ENCODE peak calls at places on chromosome 11, in four cellular contexts. A is HepG2, L is GM12878, F is A549. H is an unnamed sample.

GRCh38 chr11:83449338-83449913 is 163.3 kb upstream of the CCDC90B start:
- DNase-seq in A (no peak), L (no peak), F (no peak), H (no peak)

GRCh38 chr11:117992136-117992535 is 5.9 kb downstream of the IL10RA start:
- DNase-seq in A (no peak), L (no peak), F (no peak), H (no peak)

GRCh38 chr11:107908211-107908610 is 20.0 kb upstream of the RAB39A start:
- DNase-seq in A (no peak), L (no peak), F (no peak), H (no peak)

GRCh38 chr11:8826145-8826786 is 84.7 kb upstream of the AKIP1 start:
- DNase-seq in A (peak), L (no peak), F (no peak), H (peak)

GRCh38 chr11:47188262-47188661 is 2.0 kb upstream of the PACSIN3 start:
- DNase-seq in A (no peak), L (no peak), F (no peak), H (no peak)

GRCh38 chr11:134519788-134520187 is 107.7 kb upstream of the B3GAT1 start:
- DNase-seq in A (no peak), L (no peak), F (no peak), H (no peak)

GRCh38 chr11:64219354-64219684 is 6.7 kb downstream of the TRPT1 start:
- DNase-seq in A (no peak), L (no peak), F (no peak), H (no peak)

GRCh38 chr11:88169881-88170280 is 5.4 kb downstream of the RAB38 start:
- DNase-seq in A (no peak), L (no peak), F (no peak), H (no peak)

GRCh38 chr11:2509481-2510001 is 64.7 kb downstream of the KCNQ1 start:
- DNase-seq in A (no peak), L (no peak), F (no peak), H (peak)

GRCh38 chr11:44911031-44911814 is 39.5 kb downstream of the TP53I11 start:
- DNase-seq in A (peak), L (no peak), F (peak), H (peak)

GRCh38 chr11:72119188-72119587 is 6.7 kb upstream of the ANAPC15 start:
- DNase-seq in A (no peak), L (no peak), F (no peak), H (no peak)

GRCh38 chr11:26227311-26227710 is 104.6 kb upstream of the ANO3 start:
- DNase-seq in A (peak), L (peak), F (peak), H (no peak)

GRCh38 chr11:73285721-73286120 is 13.6 kb downstream of the P2RY6 start:
- DNase-seq in A (no peak), L (no peak), F (no peak), H (no peak)

GRCh38 chr11:34679681-34680080 is 58.8 kb downstream of the EHF start:
- DNase-seq in A (no peak), L (no peak), F (no peak), H (no peak)

GRCh38 chr11:2439820-2440219 is 4.5 kb downstream of the TRPM5 start:
- DNase-seq in A (no peak), L (no peak), F (no peak), H (no peak)

GRCh38 chr11:34411786-34412185 is 26.9 kb upstream of the CAT start:
- DNase-seq in A (no peak), L (no peak), F (no peak), H (no peak)

GRCh38 chr11:3745161-3745560 is 52.2 kb downstream of the NUP98 start:
- DNase-seq in A (no peak), L (no peak), F (no peak), H (no peak)

GRCh38 chr11:122897606-122898210 is 15.1 kb downstream of the JHY start:
- DNase-seq in A (no peak), L (no peak), F (no peak), H (no peak)

GRCh38 chr11:101049123-101049522 is 80.5 kb downstream of the PGR start:
- DNase-seq in A (no peak), L (no peak), F (no peak), H (no peak)

GRCh38 chr11:95832763-95833162 is 42.5 kb downstream of the CEP57 start:
- DNase-seq in A (no peak), L (no peak), F (no peak), H (no peak)

GRCh38 chr11:95833378-95833777 is 43.1 kb downstream of the CEP57 start:
- DNase-seq in A (no peak), L (no peak), F (no peak), H (no peak)

GRCh38 chr11:95831198-95831883 is 41.0 kb downstream of the CEP57 start:
- DNase-seq in A (no peak), L (no peak), F (no peak), H (no peak)

GRCh38 chr11:95829580-95830259 is 39.4 kb downstream of the CEP57 start:
- DNase-seq in A (no peak), L (no peak), F (no peak), H (peak)

GRCh38 chr11:95827661-95828060 is 37.4 kb downstream of the CEP57 start:
- DNase-seq in A (no peak), L (no peak), F (no peak), H (no peak)
- TF ChIP-seq POLR2AphosphoS2 in A (no peak), L (no peak), F (no peak), H (no peak)

DNA sequence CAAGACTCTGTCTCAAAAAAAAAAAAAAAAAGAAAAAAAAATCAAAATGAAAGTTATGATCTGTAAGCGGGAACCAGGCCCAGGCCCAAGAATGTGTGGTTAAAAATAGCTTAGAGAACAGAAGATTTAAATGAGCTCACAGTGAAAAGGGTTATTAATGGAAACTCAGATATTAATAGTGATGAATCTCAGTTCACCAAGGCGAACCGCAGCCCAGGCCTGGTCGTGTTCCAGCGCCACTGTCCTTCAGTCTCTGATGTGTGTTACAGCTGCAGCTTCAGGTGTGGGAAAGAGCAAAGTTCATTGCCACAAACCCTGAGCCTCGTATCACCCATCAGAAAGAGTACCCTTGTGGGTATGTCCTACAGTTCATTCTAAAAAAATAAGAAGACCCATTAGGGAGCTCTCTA is 107.1 kb downstream of the GAB2 start:
- DNase-seq in A (peak), L (peak), F (no peak), H (no peak)
- TF ChIP-seq POLR2AphosphoS2 in A (no peak), L (no peak), F (no peak), H (no peak)

GRCh38 chr11:126059238-126059761 is 3.4 kb downstream of the CDON start:
- DNase-seq in A (no peak), L (no peak), F (no peak), H (no peak)

GRCh38 chr11:126062679-126063509 is at the start of gene CDON:
- DNase-seq in A (peak), L (peak), F (peak), H (peak)

GRCh38 chr11:126060651-126061220 is 1.9 kb downstream of the CDON start:
- DNase-seq in A (peak), L (no peak), F (no peak), H (no peak)

GRCh38 chr11:126063510-126063858 is 818 bp upstream of the CDON start:
- DNase-seq in A (no peak), L (no peak), F (no peak), H (no peak)

DNA sequence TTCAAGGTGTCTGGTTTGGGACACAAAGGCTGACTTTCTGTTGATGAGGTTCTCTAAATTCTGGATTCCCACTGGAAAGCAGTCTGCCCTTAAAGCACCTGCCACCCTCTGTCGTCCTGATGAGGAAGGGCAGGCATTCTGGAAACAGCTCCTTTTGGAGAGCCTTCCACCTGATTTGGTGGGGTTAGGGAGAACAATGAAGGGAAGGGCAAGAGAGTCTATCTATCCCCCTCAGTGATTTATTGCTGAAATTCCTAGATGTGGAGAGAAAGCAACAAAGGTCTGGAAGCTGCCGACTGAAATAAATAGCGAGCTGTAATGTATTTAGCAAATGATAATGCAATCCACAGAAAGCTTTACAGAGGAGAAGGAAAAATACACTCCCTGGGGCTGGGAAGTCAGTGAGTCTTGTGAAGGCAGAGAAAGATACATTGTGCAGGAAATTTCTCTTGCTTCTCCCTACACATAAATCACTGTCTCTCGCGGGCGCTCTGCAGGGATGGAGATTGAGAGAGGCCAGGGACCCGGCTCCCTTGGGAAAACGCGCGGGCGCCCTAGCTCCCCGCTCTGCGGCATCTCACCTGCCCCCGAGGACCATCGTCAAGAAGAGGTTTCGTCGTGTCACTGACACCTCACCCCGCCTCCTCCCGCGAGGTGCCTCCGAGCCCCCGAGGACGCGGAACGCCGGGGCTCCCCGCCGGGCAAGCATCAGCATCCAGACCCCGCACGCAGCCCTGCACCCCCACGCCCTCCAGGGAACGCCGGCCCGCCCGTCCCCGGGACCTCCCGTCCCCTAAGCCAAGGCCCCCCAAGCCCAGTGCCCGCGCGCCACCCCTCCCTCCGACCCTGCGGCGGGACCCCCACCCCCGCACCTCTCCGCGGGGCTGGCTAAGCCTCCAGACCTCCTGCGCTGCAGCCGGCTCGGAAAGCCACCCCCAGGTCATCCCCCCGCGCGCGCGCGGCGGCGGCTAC is 673 bp downstream of the CDON start:
- DNase-seq in A (peak), L (no peak), F (peak), H (peak)
- TF ChIP-seq POLR2AphosphoS2 in A (no peak), L (no peak), F (no peak), H (no peak)

GRCh38 chr11:119108857-119109221 is 1.7 kb downstream of the C2CD2L start:
- DNase-seq in A (peak), L (no peak), F (no peak), H (no peak)

GRCh38 chr11:119106564-119107537 is at the start of gene C2CD2L:
- DNase-seq in A (peak), L (peak), F (peak), H (peak)

GRCh38 chr11:119107538-119108150 is 500 bp downstream of the C2CD2L start:
- DNase-seq in A (no peak), L (no peak), F (no peak), H (no peak)

GRCh38 chr11:119109843-119110242 is 2.7 kb downstream of the C2CD2L start:
- DNase-seq in A (no peak), L (no peak), F (no peak), H (no peak)

GRCh38 chr11:119108151-119108856 is 1.2 kb downstream of the C2CD2L start:
- DNase-seq in A (peak), L (no peak), F (no peak), H (peak)
- TF ChIP-seq POLR2AphosphoS2 in A (no peak), L (no peak), F (no peak), H (no peak)

GRCh38 chr11:65593518-65594414 is 1.8 kb downstream of the KCNK7 start:
- DNase-seq in A (no peak), L (no peak), F (no peak), H (peak)
- TF ChIP-seq POLR2AphosphoS2 in A (no peak), L (no peak), F (no peak), H (peak)